ENCODE peak calls at places on chromosomes 2 and 18, in ten cellular contexts. S is GM10248, B is nephron progenitor cell, D is glomerular endothelial cell, W is SJSA1, N is OCI-LY7, Z is SK-N-DZ, G is neural crest cell, F is GM12892, I is AG08396. A is an unnamed sample.

GRCh38 chr2:11866358-11867335 is 120.2 kb downstream of the LPIN1 start:
- DNase-seq in S (no peak), B (no peak), D (no peak), W (no peak), N (no peak), Z (no peak), G (no peak), F (no peak), I (no peak), A (no peak)

GRCh38 chr2:99656938-99657337 is 167.1 kb upstream of the REV1 start:
- DNase-seq in S (no peak), B (no peak), D (no peak), W (no peak), N (no peak), Z (peak), G (no peak), F (no peak), I (no peak), A (no peak)

GRCh38 chr18:30328839-30329238 is 713.7 kb downstream of the DSC3 start:
- DNase-seq in S (no peak), B (no peak), D (no peak), W (no peak), N (no peak), Z (no peak), G (no peak), F (no peak), I (no peak), A (no peak)

GRCh38 chr2:165203689-165204559 is at the start of gene SCN3A:
- DNase-seq in S (peak), B (peak), D (peak), W (peak), N (peak), Z (peak), G (peak), F (no peak), I (peak), A (no peak)

GRCh38 chr2:116132833-116133232 is 1681.7 kb upstream of the DDX18 start:
- DNase-seq in S (no peak), B (no peak), D (no peak), W (no peak), N (no peak), Z (no peak), G (no peak), F (no peak), I (no peak), A (no peak)

GRCh38 chr18:13570216-13570615 is 156.1 kb downstream of the FAM210A start:
- DNase-seq in S (no peak), B (no peak), D (no peak), W (no peak), N (no peak), Z (peak), G (no peak), F (no peak), I (no peak), A (no peak)

GRCh38 chr2:60104514-60105501 is 448.6 kb downstream of the BCL11A start:
- DNase-seq in S (no peak), B (no peak), D (no peak), W (no peak), N (no peak), Z (no peak), G (no peak), F (no peak), I (no peak), A (no peak)

GRCh38 chr2:38940746-38941145 is 51.1 kb downstream of the ARHGEF33 start:
- DNase-seq in S (no peak), B (no peak), D (no peak), W (no peak), N (no peak), Z (no peak), G (no peak), F (no peak), I (no peak), A (no peak)

GRCh38 chr2:102158336-102158735 is 15.8 kb downstream of the IL1R1 start:
- DNase-seq in S (no peak), B (no peak), D (no peak), W (no peak), N (no peak), Z (no peak), G (no peak), F (no peak), I (no peak), A (no peak)

GRCh38 chr2:128241896-128242295 is 76.8 kb downstream of the HS6ST1 start:
- DNase-seq in S (no peak), B (no peak), D (no peak), W (no peak), N (no peak), Z (no peak), G (no peak), F (no peak), I (no peak), A (no peak)

GRCh38 chr2:129345540-129345939 is 633.9 kb upstream of the RAB6C start:
- DNase-seq in S (no peak), B (no peak), D (no peak), W (no peak), N (no peak), Z (no peak), G (no peak), F (no peak), I (no peak), A (no peak)

GRCh38 chr2:43192039-43192438 is 34.4 kb downstream of the ZFP36L2 start:
- DNase-seq in S (no peak), B (no peak), D (no peak), W (no peak), N (peak), Z (no peak), G (no peak), F (no peak), I (no peak), A (no peak)

GRCh38 chr2:45771251-45771650 is 119.8 kb downstream of the PRKCE start:
- DNase-seq in S (no peak), B (peak), D (no peak), W (no peak), N (no peak), Z (peak), G (peak), F (no peak), I (peak), A (no peak)

GRCh38 chr2:235300368-235301201 is 193.3 kb upstream of the AGAP1 start:
- DNase-seq in S (no peak), B (no peak), D (no peak), W (peak), N (no peak), Z (no peak), G (no peak), F (no peak), I (peak), A (no peak)

GRCh38 chr2:181411105-181411849 is 45.9 kb upstream of the ITGA4 start:
- DNase-seq in S (no peak), B (peak), D (no peak), W (no peak), N (peak), Z (peak), G (peak), F (no peak), I (no peak), A (no peak)

GRCh38 chr2:220811952-220812570 is 760.0 kb downstream of the EPHA4 start:
- DNase-seq in S (no peak), B (no peak), D (no peak), W (peak), N (no peak), Z (no peak), G (no peak), F (no peak), I (no peak), A (no peak)

GRCh38 chr2:241929551-241930490 is 60.3 kb downstream of the RTP5 start:
- DNase-seq in S (no peak), B (no peak), D (no peak), W (no peak), N (no peak), Z (no peak), G (no peak), F (no peak), I (no peak), A (no peak)

GRCh38 chr2:158619496-158619895 is 162.7 kb downstream of the PKP4 start:
- DNase-seq in S (no peak), B (no peak), D (peak), W (peak), N (no peak), Z (no peak), G (no peak), F (no peak), I (no peak), A (no peak)

GRCh38 chr2:20680744-20681143 is 13.8 kb downstream of the GDF7 start:
- DNase-seq in S (no peak), B (no peak), D (no peak), W (no peak), N (no peak), Z (no peak), G (no peak), F (no peak), I (no peak), A (no peak)

GRCh38 chr2:104444392-104444791 is 409.5 kb upstream of the POU3F3 start:
- DNase-seq in S (no peak), B (no peak), D (no peak), W (no peak), N (no peak), Z (no peak), G (no peak), F (no peak), I (no peak), A (no peak)

GRCh38 chr2:2667690-2668089 is 336.6 kb upstream of the MYT1L start:
- DNase-seq in S (no peak), B (no peak), D (no peak), W (no peak), N (no peak), Z (no peak), G (no peak), F (no peak), I (no peak), A (no peak)

GRCh38 chr2:189142893-189143759 is 36.4 kb downstream of the COL5A2 start:
- DNase-seq in S (peak), B (peak), D (peak), W (peak), N (peak), Z (peak), G (no peak), F (peak), I (peak), A (no peak)

GRCh38 chr2:232977438-232977971 is 35.6 kb downstream of the NGEF start:
- DNase-seq in S (no peak), B (no peak), D (no peak), W (no peak), N (no peak), Z (no peak), G (no peak), F (no peak), I (no peak), A (no peak)

GRCh38 chr2:235793163-235793752 is 299.4 kb downstream of the AGAP1 start:
- DNase-seq in S (no peak), B (no peak), D (no peak), W (no peak), N (peak), Z (peak), G (peak), F (no peak), I (no peak), A (no peak)

GRCh38 chr2:212052412-212053159 is 486.0 kb downstream of the ERBB4 start:
- DNase-seq in S (no peak), B (no peak), D (no peak), W (peak), N (no peak), Z (no peak), G (no peak), F (no peak), I (peak), A (no peak)

GRCh38 chr2:130241041-130241707 is 42.9 kb upstream of the TUBA3E start:
- DNase-seq in S (no peak), B (no peak), D (peak), W (peak), N (no peak), Z (no peak), G (no peak), F (no peak), I (no peak), A (no peak)

GRCh38 chr18:28824183-28824574 is 647.2 kb upstream of the CDH2 start:
- DNase-seq in S (no peak), B (no peak), D (no peak), W (no peak), N (no peak), Z (no peak), G (no peak), F (no peak), I (no peak), A (no peak)

GRCh38 chr18:379665-380356 is 112.0 kb upstream of the THOC1 start:
- DNase-seq in S (no peak), B (peak), D (no peak), W (no peak), N (no peak), Z (peak), G (no peak), F (no peak), I (no peak), A (no peak)

GRCh38 chr2:198287706-198288105 is 483.3 kb downstream of the PLCL1 start:
- DNase-seq in S (no peak), B (no peak), D (no peak), W (no peak), N (no peak), Z (no peak), G (no peak), F (no peak), I (no peak), A (no peak)

GRCh38 chr2:202289394-202290204 is 24.0 kb downstream of the NOP58 start:
- DNase-seq in S (no peak), B (no peak), D (no peak), W (no peak), N (no peak), Z (no peak), G (no peak), F (no peak), I (no peak), A (no peak)

GRCh38 chr2:26300234-26300641 is 45.7 kb upstream of the SELENOI start:
- DNase-seq in S (no peak), B (no peak), D (peak), W (peak), N (no peak), Z (no peak), G (no peak), F (no peak), I (no peak), A (no peak)

GRCh38 chr2:225097035-225097434 is 54.8 kb upstream of the DOCK10 start:
- DNase-seq in S (no peak), B (no peak), D (no peak), W (peak), N (no peak), Z (no peak), G (no peak), F (no peak), I (no peak), A (no peak)

GRCh38 chr18:64438178-64438577 is 289.3 kb upstream of the LINC00305 start:
- DNase-seq in S (no peak), B (no peak), D (no peak), W (no peak), N (no peak), Z (no peak), G (no peak), F (no peak), I (no peak), A (no peak)

GRCh38 chr2:126655500-126656310 is at the start of gene GYPC:
- DNase-seq in S (peak), B (peak), D (no peak), W (no peak), N (peak), Z (no peak), G (peak), F (peak), I (peak), A (peak)

GRCh38 chr2:240963376-240964220 is 34.8 kb upstream of the SNED1 start:
- DNase-seq in S (no peak), B (no peak), D (no peak), W (no peak), N (no peak), Z (no peak), G (no peak), F (peak), I (no peak), A (no peak)